ENCODE peak calls at places on chromosomes 5 and 9, in seven cellular contexts. One of them, this sample, is unnamed.

GRCh38 chr9:121281614-121282291 is 13.8 kb downstream of the GSN start:
- DNase-seq in stimulated activated CD4-positive, alpha-beta T cell treated with anti-CD3 and anti-CD28 coated beads, Interleukin-4, amount 100 ng/mL, for 24 hours: no peak
- DNase-seq in activated T-helper 2 cell treated with anti-CD3 and anti-CD28 coated beads, Interferon-gamma antibody, Interleukin-2, Interleukin-4, amounts not matched to agents 10 μg/mL and 5 μg/mL and 100 μg/mL, durations not matched to agents 14 hours and 24 hours and 36 hours: no peak
- DNase-seq in spleen: peak
- DNase-seq in thyroid gland: peak
- DNase-seq in T-helper 9 cell: no peak
- DNase-seq in CD8-positive, alpha-beta memory T cell: no peak
- DNase-seq in this sample: peak

GRCh38 chr9:109799792-109800191 is 19.8 kb downstream of the PALM2AKAP2 start:
- DNase-seq in stimulated activated CD4-positive, alpha-beta T cell treated with anti-CD3 and anti-CD28 coated beads, Interleukin-4, amount 100 ng/mL, for 24 hours: no peak
- DNase-seq in activated T-helper 2 cell treated with anti-CD3 and anti-CD28 coated beads, Interferon-gamma antibody, Interleukin-2, Interleukin-4, amounts not matched to agents 10 μg/mL and 5 μg/mL and 100 μg/mL, durations not matched to agents 14 hours and 24 hours and 36 hours: no peak
- DNase-seq in spleen: no peak
- DNase-seq in thyroid gland: no peak
- DNase-seq in T-helper 9 cell: no peak
- DNase-seq in CD8-positive, alpha-beta memory T cell: no peak
- DNase-seq in this sample: no peak

GRCh38 chr5:117089001-117089400 is 514.4 kb upstream of the SEMA6A start:
- DNase-seq in stimulated activated CD4-positive, alpha-beta T cell treated with anti-CD3 and anti-CD28 coated beads, Interleukin-4, amount 100 ng/mL, for 24 hours: no peak
- DNase-seq in activated T-helper 2 cell treated with anti-CD3 and anti-CD28 coated beads, Interferon-gamma antibody, Interleukin-2, Interleukin-4, amounts not matched to agents 10 μg/mL and 5 μg/mL and 100 μg/mL, durations not matched to agents 14 hours and 24 hours and 36 hours: no peak
- DNase-seq in spleen: no peak
- DNase-seq in thyroid gland: no peak
- DNase-seq in T-helper 9 cell: no peak
- DNase-seq in CD8-positive, alpha-beta memory T cell: no peak
- DNase-seq in this sample: no peak

GRCh38 chr5:10973316-10973715 is 212.3 kb upstream of the DAP start:
- DNase-seq in stimulated activated CD4-positive, alpha-beta T cell treated with anti-CD3 and anti-CD28 coated beads, Interleukin-4, amount 100 ng/mL, for 24 hours: no peak
- DNase-seq in activated T-helper 2 cell treated with anti-CD3 and anti-CD28 coated beads, Interferon-gamma antibody, Interleukin-2, Interleukin-4, amounts not matched to agents 10 μg/mL and 5 μg/mL and 100 μg/mL, durations not matched to agents 14 hours and 24 hours and 36 hours: no peak
- DNase-seq in spleen: no peak
- DNase-seq in thyroid gland: no peak
- DNase-seq in T-helper 9 cell: no peak
- DNase-seq in CD8-positive, alpha-beta memory T cell: no peak
- DNase-seq in this sample: no peak

GRCh38 chr5:13660072-13660471 is 284.4 kb downstream of the DNAH5 start:
- DNase-seq in stimulated activated CD4-positive, alpha-beta T cell treated with anti-CD3 and anti-CD28 coated beads, Interleukin-4, amount 100 ng/mL, for 24 hours: no peak
- DNase-seq in activated T-helper 2 cell treated with anti-CD3 and anti-CD28 coated beads, Interferon-gamma antibody, Interleukin-2, Interleukin-4, amounts not matched to agents 10 μg/mL and 5 μg/mL and 100 μg/mL, durations not matched to agents 14 hours and 24 hours and 36 hours: no peak
- DNase-seq in spleen: no peak
- DNase-seq in thyroid gland: no peak
- DNase-seq in T-helper 9 cell: no peak
- DNase-seq in CD8-positive, alpha-beta memory T cell: no peak
- DNase-seq in this sample: no peak

GRCh38 chr5:79170661-79171060 is 59.1 kb downstream of the BHMT start:
- DNase-seq in stimulated activated CD4-positive, alpha-beta T cell treated with anti-CD3 and anti-CD28 coated beads, Interleukin-4, amount 100 ng/mL, for 24 hours: no peak
- DNase-seq in activated T-helper 2 cell treated with anti-CD3 and anti-CD28 coated beads, Interferon-gamma antibody, Interleukin-2, Interleukin-4, amounts not matched to agents 10 μg/mL and 5 μg/mL and 100 μg/mL, durations not matched to agents 14 hours and 24 hours and 36 hours: no peak
- DNase-seq in spleen: no peak
- DNase-seq in thyroid gland: no peak
- DNase-seq in T-helper 9 cell: no peak
- DNase-seq in CD8-positive, alpha-beta memory T cell: no peak
- DNase-seq in this sample: no peak

GRCh38 chr9:126788631-126789349 is 16.1 kb upstream of the ZBTB43 start:
- DNase-seq in stimulated activated CD4-positive, alpha-beta T cell treated with anti-CD3 and anti-CD28 coated beads, Interleukin-4, amount 100 ng/mL, for 24 hours: peak
- DNase-seq in activated T-helper 2 cell treated with anti-CD3 and anti-CD28 coated beads, Interferon-gamma antibody, Interleukin-2, Interleukin-4, amounts not matched to agents 10 μg/mL and 5 μg/mL and 100 μg/mL, durations not matched to agents 14 hours and 24 hours and 36 hours: no peak
- DNase-seq in spleen: no peak
- DNase-seq in thyroid gland: no peak
- DNase-seq in T-helper 9 cell: no peak
- DNase-seq in CD8-positive, alpha-beta memory T cell: no peak
- DNase-seq in this sample: no peak

GRCh38 chr5:143173139-143173889 is 230.2 kb downstream of the NR3C1 start:
- DNase-seq in stimulated activated CD4-positive, alpha-beta T cell treated with anti-CD3 and anti-CD28 coated beads, Interleukin-4, amount 100 ng/mL, for 24 hours: no peak
- DNase-seq in activated T-helper 2 cell treated with anti-CD3 and anti-CD28 coated beads, Interferon-gamma antibody, Interleukin-2, Interleukin-4, amounts not matched to agents 10 μg/mL and 5 μg/mL and 100 μg/mL, durations not matched to agents 14 hours and 24 hours and 36 hours: no peak
- DNase-seq in spleen: no peak
- DNase-seq in thyroid gland: no peak
- DNase-seq in T-helper 9 cell: no peak
- DNase-seq in CD8-positive, alpha-beta memory T cell: no peak
- DNase-seq in this sample: no peak